ENCODE peak calls at places on chromosome 20, in four cellular contexts. N is neural progenitor cell, E is PC-9, Z is HepG2. G is an unnamed sample.

GRCh38 chr20:31723282-31724078 is 812 bp upstream of the BCL2L1 start:
- DNase-seq in N (peak), E (peak), Z (peak), G (peak)

GRCh38 chr20:45069261-45069660 is 31.7 kb downstream of the KCNS1 start:
- DNase-seq in N (no peak), E (no peak), Z (no peak), G (no peak)

GRCh38 chr20:14310977-14311654 is 26.3 kb downstream of the FLRT3 start:
- DNase-seq in N (no peak), E (no peak), Z (no peak), G (no peak)

GRCh38 chr20:25247100-25247665 is 702 bp upstream of the PYGB start:
- DNase-seq in N (peak), E (peak), Z (peak), G (peak)

GRCh38 chr20:24497851-24498250 is 28.4 kb downstream of the SYNDIG1 start:
- DNase-seq in N (no peak), E (no peak), Z (peak), G (peak)

GRCh38 chr20:62653951-62654685 is 11.8 kb downstream of the SLCO4A1 start:
- DNase-seq in N (no peak), E (no peak), Z (no peak), G (no peak)

GRCh38 chr20:24389686-24390085 is 79.7 kb upstream of the SYNDIG1 start:
- DNase-seq in N (no peak), E (no peak), Z (no peak), G (no peak)

GRCh38 chr20:61659652-61660346 is 405.9 kb downstream of the TAF4 start:
- DNase-seq in N (peak), E (no peak), Z (no peak), G (no peak)

GRCh38 chr20:6122111-6122872 is 538 bp downstream of the FERMT1 start:
- DNase-seq in N (peak), E (peak), Z (peak), G (peak)

GRCh38 chr20:61702246-61702645 is 363.4 kb downstream of the TAF4 start:
- DNase-seq in N (no peak), E (no peak), Z (no peak), G (no peak)

GRCh38 chr20:9945406-9945805 is 89.4 kb upstream of the ANKEF1 start:
- DNase-seq in N (peak), E (no peak), Z (no peak), G (peak)

GRCh38 chr20:62066339-62066982 is 780 bp upstream of the TAF4 start:
- DNase-seq in N (peak), E (peak), Z (peak), G (peak)

GRCh38 chr20:57223648-57224489 is 42.6 kb downstream of the BMP7 start:
- DNase-seq in N (no peak), E (no peak), Z (no peak), G (peak)

GRCh38 chr20:24942679-24943078 is 6.4 kb upstream of the CST7 start:
- DNase-seq in N (no peak), E (no peak), Z (no peak), G (no peak)

GRCh38 chr20:17666491-17666890 is 15.6 kb downstream of the RRBP1 start:
- DNase-seq in N (no peak), E (no peak), Z (no peak), G (no peak)

DNA sequence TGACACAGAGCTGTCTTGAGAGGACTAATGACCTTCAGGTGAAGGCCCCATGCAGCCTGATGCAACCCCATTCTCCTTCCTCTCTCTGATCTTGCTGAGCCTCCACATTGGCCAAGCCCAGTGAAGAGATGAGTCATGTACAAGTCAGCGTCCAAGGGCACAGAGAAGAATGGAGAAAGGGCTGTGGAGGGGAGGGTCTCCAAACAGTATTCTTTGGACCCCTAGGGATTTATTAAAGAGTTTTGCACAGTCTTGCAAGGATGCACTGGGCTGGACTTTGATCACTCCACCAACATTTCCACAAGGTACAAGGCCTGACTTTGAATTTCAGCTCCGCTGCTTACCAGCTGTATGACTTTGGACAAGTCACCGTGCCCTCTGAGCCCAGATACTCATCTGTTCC is 13.9 kb upstream of the KCNG1 start:
- DNase-seq in N (no peak), E (no peak), Z (no peak), G (peak)
- H3K27ac ChIP-seq in N (no peak), E (no peak), Z (no peak), G (no peak)

GRCh38 chr20:38809942-38810341 is 4.4 kb downstream of the PPP1R16B start:
- DNase-seq in N (no peak), E (no peak), Z (no peak), G (no peak)

GRCh38 chr20:38811769-38812168 is 6.3 kb downstream of the PPP1R16B start:
- DNase-seq in N (no peak), E (no peak), Z (no peak), G (no peak)

GRCh38 chr20:38810926-38811325 is 5.4 kb downstream of the PPP1R16B start:
- DNase-seq in N (no peak), E (no peak), Z (no peak), G (no peak)

GRCh38 chr20:38812915-38813573 is 7.5 kb downstream of the PPP1R16B start:
- DNase-seq in N (no peak), E (no peak), Z (no peak), G (no peak)

GRCh38 chr20:38812182-38812581 is 6.7 kb downstream of the PPP1R16B start:
- DNase-seq in N (no peak), E (no peak), Z (no peak), G (no peak)
- TF ChIP-seq EZH2 in N (no peak), E (no peak), Z (no peak), G (no peak)

GRCh38 chr20:37543828-37544227 is 16.2 kb upstream of the BLCAP start:
- DNase-seq in N (no peak), E (peak), Z (peak), G (peak)
- TF ChIP-seq CTCF in N (peak), E (peak), Z (peak), G (peak)

GRCh38 chr20:33569290-33570094 is 79.6 kb downstream of the CBFA2T2 start:
- DNase-seq in N (peak), E (no peak), Z (peak), G (peak)

GRCh38 chr20:33566781-33567603 is 77.1 kb downstream of the CBFA2T2 start:
- DNase-seq in N (no peak), E (no peak), Z (no peak), G (no peak)

GRCh38 chr20:33570743-33571142 is 80.8 kb downstream of the CBFA2T2 start:
- DNase-seq in N (no peak), E (no peak), Z (no peak), G (no peak)

GRCh38 chr20:33567949-33568348 is 78.1 kb downstream of the CBFA2T2 start:
- DNase-seq in N (no peak), E (no peak), Z (no peak), G (no peak)

GRCh38 chr20:33568378-33569289 is 78.7 kb downstream of the CBFA2T2 start:
- DNase-seq in N (peak), E (no peak), Z (peak), G (no peak)
- H3K27ac ChIP-seq in N (peak), E (no peak), Z (peak), G (no peak)

GRCh38 chr20:38728911-38729642 is 4.8 kb downstream of the SLC32A1 start:
- DNase-seq in N (peak), E (no peak), Z (no peak), G (no peak)
- TF ChIP-seq EZH2 in N (peak), E (no peak), Z (peak), G (peak)

GRCh38 chr20:53809728-53810365 is 216.2 kb upstream of the ZNF217 start:
- DNase-seq in N (no peak), E (no peak), Z (no peak), G (no peak)
- TF ChIP-seq CTCF in N (no peak), E (no peak), Z (no peak), G (no peak)

GRCh38 chr20:36742558-36742957 is 3.3 kb downstream of the NDRG3 start:
- DNase-seq in N (no peak), E (no peak), Z (no peak), G (no peak)

GRCh38 chr20:36744764-36745191 is 1.1 kb downstream of the NDRG3 start:
- DNase-seq in N (peak), E (peak), Z (no peak), G (peak)

GRCh38 chr20:36744243-36744642 is 1.6 kb downstream of the NDRG3 start:
- DNase-seq in N (no peak), E (no peak), Z (no peak), G (no peak)

GRCh38 chr20:36745927-36746659 is at the start of gene NDRG3:
- DNase-seq in N (peak), E (peak), Z (peak), G (peak)

GRCh38 chr20:36745234-36745926 is 510 bp downstream of the NDRG3 start:
- DNase-seq in N (peak), E (no peak), Z (peak), G (peak)
- H3K27ac ChIP-seq in N (no peak), E (peak), Z (peak), G (no peak)

G was measured in mammary epithelial cell.